ENCODE peak calls at places on chromosomes 12 and 14, in six cellular contexts. Y, M, X, F, V and Z are unnamed samples.

GRCh38 chr14:88129306-88130056 is 124.5 kb downstream of the GPR65 start:
- DNase-seq in Y (no peak), M (no peak), X (no peak), F (no peak), V (no peak), Z (peak; percentile 57)

GRCh38 chr12:24596768-24597388 is 352.0 kb downstream of the BCAT1 start:
- DNase-seq in Y (no peak), M (peak; percentile 28), X (no peak), F (no peak), V (no peak), Z (no peak)

GRCh38 chr14:77491056-77491455 is 7.6 kb downstream of the ISM2 start:
- DNase-seq in Y (no peak), M (no peak), X (no peak), F (no peak), V (no peak), Z (no peak)

GRCh38 chr12:68565391-68565903 is 45.3 kb upstream of the RAP1B start:
- DNase-seq in Y (no peak), M (peak; percentile 27), X (no peak), F (no peak), V (no peak), Z (no peak)

GRCh38 chr14:28603606-28604005 is 163.0 kb upstream of the FOXG1 start:
- DNase-seq in Y (no peak), M (peak; percentile 0), X (no peak), F (no peak), V (no peak), Z (no peak)

GRCh38 chr12:5433840-5434646 is 2.1 kb downstream of the NTF3 start:
- DNase-seq in Y (no peak), M (no peak), X (no peak), F (no peak), V (no peak), Z (no peak)

GRCh38 chr12:11765817-11766794 is 116.6 kb downstream of the ETV6 start:
- DNase-seq in Y (no peak), M (no peak), X (peak; percentile 39), F (no peak), V (no peak), Z (peak; percentile 46)

GRCh38 chr14:56358265-56358664 is 221.3 kb upstream of the TMEM260 start:
- DNase-seq in Y (no peak), M (no peak), X (no peak), F (no peak), V (no peak), Z (no peak)

GRCh38 chr14:24095196-24096068 is 1.3 kb downstream of the PCK2 start:
- DNase-seq in Y (no peak), M (no peak), X (peak; percentile 89), F (peak; percentile 43), V (peak; percentile 60), Z (peak; percentile 63)

GRCh38 chr14:67704484-67705089 is 2.9 kb downstream of the RDH12 start:
- DNase-seq in Y (no peak), M (peak; percentile 69), X (no peak), F (no peak), V (no peak), Z (peak; percentile 47)

GRCh38 chr12:84619053-84619452 is 293.5 kb downstream of the SLC6A15 start:
- DNase-seq in Y (no peak), M (peak; percentile 3), X (no peak), F (no peak), V (no peak), Z (no peak)
- TF ChIP-seq CTCF in Y (no peak), M (peak; percentile 30), X (no peak), F (peak; percentile 20), V (no peak), Z (no peak)

GRCh38 chr12:46409974-46410373 is 37.4 kb upstream of the SLC38A2 start:
- DNase-seq in Y (no peak), M (no peak), X (no peak), F (no peak), V (no peak), Z (no peak)
- TF ChIP-seq CTCF in Y (no peak), M (no peak), X (no peak), F (no peak), V (no peak), Z (no peak)

DNA sequence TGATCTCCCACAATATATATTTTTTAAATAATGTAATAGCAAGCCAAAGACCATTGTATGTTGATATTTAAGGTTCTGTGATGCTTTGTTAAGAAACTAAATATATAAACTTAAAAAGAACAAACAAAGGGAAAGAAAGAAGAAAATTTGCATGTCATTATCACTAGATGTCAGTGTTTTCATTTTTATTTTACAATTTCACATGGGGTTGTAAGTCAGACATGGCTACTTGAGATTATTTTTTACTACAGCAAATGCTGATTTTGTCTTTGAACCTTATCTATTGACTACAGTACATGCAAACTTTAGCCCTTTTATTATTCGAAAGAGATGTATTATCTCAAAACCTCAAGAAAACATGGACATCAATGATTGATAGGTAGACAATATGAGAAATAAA is 36.1 kb downstream of the SLCO1C1 start:
- DNase-seq in Y (no peak), M (no peak), X (no peak), F (no peak), V (no peak), Z (no peak)
- TF ChIP-seq CTCF in Y (no peak), M (no peak), X (no peak), F (no peak), V (no peak), Z (peak; percentile 8)

DNA sequence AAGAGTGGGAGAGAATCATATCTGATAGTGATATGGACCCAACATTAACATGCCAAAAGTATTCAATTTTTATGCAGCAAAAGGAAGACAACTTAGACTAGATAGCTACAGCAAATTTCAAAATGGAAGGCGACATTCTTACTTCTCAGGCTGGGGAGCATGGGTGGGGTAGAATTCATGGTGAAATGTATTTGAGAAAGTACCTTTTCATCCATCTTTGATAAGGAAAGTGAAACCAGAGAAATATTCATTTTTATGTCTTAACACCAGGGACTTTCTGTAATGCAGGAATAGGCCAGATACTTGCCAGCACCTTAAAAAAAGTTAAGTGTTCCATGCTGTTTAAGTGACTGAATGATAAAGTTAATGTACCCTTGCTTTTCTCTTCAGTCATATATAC is 13.4 kb downstream of the BTG1 start:
- DNase-seq in Y (no peak), M (no peak), X (no peak), F (no peak), V (no peak), Z (no peak)
- TF ChIP-seq CTCF in Y (no peak), M (no peak), X (no peak), F (no peak), V (no peak), Z (no peak)

DNA sequence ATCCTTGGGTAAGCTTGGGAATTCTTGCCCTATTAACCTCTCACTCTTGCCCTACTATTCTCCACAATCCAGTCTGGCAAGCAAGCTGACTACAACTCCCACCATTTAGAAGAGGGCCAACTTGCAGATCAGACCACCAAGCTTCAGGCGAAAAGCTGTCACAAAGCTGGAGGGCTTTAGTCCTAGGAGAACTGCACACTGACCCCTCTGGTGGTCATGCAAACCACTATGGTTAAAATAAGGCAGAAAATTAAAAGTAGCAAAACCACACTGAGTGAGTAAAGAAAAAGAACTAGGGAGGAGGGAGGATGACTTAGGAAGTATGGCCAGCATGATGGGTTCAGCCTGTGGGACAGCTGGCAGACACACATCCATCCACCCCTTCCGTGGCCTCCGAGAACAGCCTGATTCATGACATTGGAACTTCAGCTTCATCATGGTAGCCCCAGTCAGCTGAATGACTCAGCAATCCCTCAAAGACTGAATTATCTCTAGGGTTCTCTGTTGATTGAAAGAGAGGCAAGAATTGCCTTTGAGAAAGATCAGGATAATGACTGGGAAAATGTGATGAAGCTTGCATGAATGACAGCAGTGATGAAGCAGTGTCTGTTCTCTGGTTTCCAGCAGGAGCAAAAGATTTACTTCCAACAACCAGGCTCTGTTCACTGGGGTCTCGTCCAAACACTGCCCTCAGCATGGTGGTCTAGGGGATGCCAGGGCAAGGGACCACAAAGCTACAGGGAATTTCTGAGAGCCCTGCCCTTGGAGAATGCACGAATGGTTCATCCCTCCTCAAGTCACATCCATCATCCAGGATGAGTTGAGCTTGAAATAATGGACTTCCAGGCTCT is 24.4 kb downstream of the PITPNM2 start:
- DNase-seq in Y (no peak), M (peak; percentile 92), X (no peak), F (no peak), V (no peak), Z (no peak)
- TF ChIP-seq CTCF in Y (no peak), M (no peak), X (no peak), F (no peak), V (no peak), Z (no peak)

DNA sequence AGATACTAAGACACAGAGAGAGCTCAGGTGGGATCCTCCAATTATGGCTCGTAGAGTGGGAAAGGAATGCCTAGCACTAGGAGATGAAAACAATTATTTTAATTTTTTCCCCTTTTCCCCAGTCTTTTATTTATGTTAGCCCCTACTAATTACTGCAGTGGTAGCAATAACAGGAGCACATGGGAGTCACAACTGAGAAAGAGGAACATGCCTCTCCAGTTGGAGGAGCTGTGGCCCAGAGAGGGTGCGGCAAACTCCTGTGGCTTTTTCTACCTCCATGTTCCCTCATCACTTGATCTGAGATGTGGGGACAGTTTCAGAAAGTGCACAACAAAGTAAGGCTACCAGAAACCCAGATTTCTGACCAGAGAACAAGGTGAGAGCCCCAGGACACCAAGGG is 25.9 kb upstream of the POC1B start:
- DNase-seq in Y (no peak), M (no peak), X (no peak), F (no peak), V (no peak), Z (no peak)
- TF ChIP-seq CTCF in Y (no peak), M (no peak), X (no peak), F (no peak), V (no peak), Z (no peak)

GRCh38 chr12:26156201-26156871 is 31.5 kb upstream of the BHLHE41 start:
- DNase-seq in Y (no peak), M (no peak), X (no peak), F (no peak), V (no peak), Z (no peak)

GRCh38 chr12:26150737-26151450 is 26.1 kb upstream of the BHLHE41 start:
- DNase-seq in Y (no peak), M (no peak), X (no peak), F (no peak), V (no peak), Z (no peak)

GRCh38 chr12:26156996-26157395 is 32.2 kb upstream of the BHLHE41 start:
- DNase-seq in Y (no peak), M (no peak), X (no peak), F (no peak), V (peak; percentile 32), Z (no peak)

GRCh38 chr12:26152507-26153102 is 27.8 kb upstream of the BHLHE41 start:
- DNase-seq in Y (no peak), M (no peak), X (no peak), F (no peak), V (no peak), Z (no peak)

GRCh38 chr12:26153421-26154154 is 28.8 kb upstream of the BHLHE41 start:
- DNase-seq in Y (no peak), M (peak; percentile 82), X (no peak), F (no peak), V (peak; percentile 55), Z (no peak)
- TF ChIP-seq CTCF in Y (no peak), M (no peak), X (no peak), F (peak; percentile 17), V (no peak), Z (no peak)